ENCODE peak calls at places on chromosomes 7 and 10, in ten cellular contexts. P is mesenchymal stem cell; D is stimulated activated CD8-positive, alpha-beta memory T cell treated with anti-CD3 and anti-CD28 coated beads, Interleukin-15, amount 100 ng/mL, for 48 hours; V is mesendoderm; T is activated gamma-delta T cell treated with Interleukin-2 at 50 U/mL for 16 hours; Q is mucosa of gallbladder; N is activated T-helper 1 cell treated with anti-CD3 and anti-CD28 coated beads, Interleukin-2, amount 50 U/mL, for 16 hours; M is naive thymus-derived CD8-positive, alpha-beta T cell; R is activated CD8-positive, alpha-beta T cell treated with anti-CD3 and anti-CD28 coated beads for 36 hours; U is AG09309. B is an unnamed sample.

GRCh38 chr10:130814610-130815009 is 496.9 kb downstream of the TCERG1L start:
- DNase-seq in P (no peak), D (no peak), V (no peak), T (no peak), Q (peak; percentile 4), N (no peak), M (no peak), R (no peak), U (no peak), B (no peak)

GRCh38 chr7:81710751-81711150 is 59.1 kb downstream of the HGF start:
- DNase-seq in P (no peak), D (no peak), V (peak; percentile 45), T (no peak), Q (no peak), N (no peak), M (no peak), R (no peak), U (no peak), B (no peak)

GRCh38 chr10:118687472-118687871 is 67.3 kb downstream of the CACUL1 start:
- DNase-seq in P (no peak), D (no peak), V (no peak), T (no peak), Q (no peak), N (no peak), M (no peak), R (no peak), U (no peak), B (no peak)

GRCh38 chr7:79528421-79528820 is 75.0 kb upstream of the MAGI2 start:
- DNase-seq in P (no peak), D (no peak), V (peak; percentile 47), T (no peak), Q (no peak), N (no peak), M (no peak), R (no peak), U (no peak), B (no peak)

GRCh38 chr7:151088856-151089699 is 2.8 kb downstream of the AGAP3 start:
- DNase-seq in P (peak; percentile 98), D (no peak), V (peak; percentile 61), T (no peak), Q (peak; percentile 69), N (no peak), M (peak; percentile 43), R (no peak), U (no peak), B (peak; percentile 10)

GRCh38 chr10:11553773-11554381 is 57.6 kb downstream of the USP6NL start:
- DNase-seq in P (no peak), D (no peak), V (no peak), T (no peak), Q (no peak), N (no peak), M (no peak), R (peak; percentile 45), U (no peak), B (no peak)

GRCh38 chr10:20890491-20891337 is 6.4 kb downstream of the NEBL start:
- DNase-seq in P (peak; percentile 60), D (no peak), V (peak; percentile 86), T (no peak), Q (no peak), N (no peak), M (no peak), R (no peak), U (no peak), B (no peak)

GRCh38 chr7:155466142-155466813 is 8.3 kb downstream of the EN2 start:
- DNase-seq in P (no peak), D (no peak), V (peak; percentile 48), T (no peak), Q (no peak), N (no peak), M (no peak), R (no peak), U (no peak), B (no peak)

GRCh38 chr10:108204528-108205313 is 1040.2 kb upstream of the SORCS1 start:
- DNase-seq in P (no peak), D (no peak), V (peak; percentile 76), T (no peak), Q (no peak), N (no peak), M (no peak), R (peak; percentile 2), U (no peak), B (no peak)

GRCh38 chr10:62636825-62637248 is 167.7 kb upstream of the ADO start:
- DNase-seq in P (no peak), D (no peak), V (no peak), T (no peak), Q (no peak), N (no peak), M (no peak), R (peak; percentile 41), U (no peak), B (no peak)

GRCh38 chr10:61463035-61463909 is 10.1 kb upstream of the TMEM26 start:
- DNase-seq in P (no peak), D (no peak), V (no peak), T (no peak), Q (no peak), N (no peak), M (no peak), R (no peak), U (peak; percentile 80), B (peak; percentile 37)

GRCh38 chr10:11236234-11236633 is 218.6 kb downstream of the CELF2 start:
- DNase-seq in P (peak; percentile 26), D (no peak), V (no peak), T (no peak), Q (no peak), N (no peak), M (peak; percentile 23), R (peak; percentile 57), U (no peak), B (no peak)

GRCh38 chr10:67735430-67735829 is 39.4 kb upstream of the CTNNA3 start:
- DNase-seq in P (no peak), D (no peak), V (no peak), T (no peak), Q (no peak), N (no peak), M (no peak), R (no peak), U (no peak), B (no peak)

GRCh38 chr7:122166708-122167107 is 22.7 kb upstream of the AASS start:
- DNase-seq in P (peak; percentile 61), D (no peak), V (no peak), T (no peak), Q (no peak), N (no peak), M (no peak), R (no peak), U (peak; percentile 52), B (no peak)

GRCh38 chr7:135333196-135333595 is 99.6 kb downstream of the STRA8 start:
- DNase-seq in P (no peak), D (no peak), V (no peak), T (no peak), Q (no peak), N (no peak), M (no peak), R (peak; percentile 32), U (no peak), B (no peak)

GRCh38 chr10:104518891-104519290 is 122.2 kb upstream of the SORCS3 start:
- DNase-seq in P (no peak), D (no peak), V (no peak), T (no peak), Q (no peak), N (no peak), M (no peak), R (no peak), U (no peak), B (no peak)

GRCh38 chr10:78375854-78376785 is 342.5 kb downstream of the RPS24 start:
- DNase-seq in P (no peak), D (no peak), V (no peak), T (no peak), Q (no peak), N (no peak), M (no peak), R (no peak), U (no peak), B (no peak)

GRCh38 chr10:79079074-79079397 is 10.3 kb downstream of the ZMIZ1 start:
- DNase-seq in P (peak; percentile 51), D (no peak), V (no peak), T (no peak), Q (no peak), N (no peak), M (no peak), R (no peak), U (no peak), B (no peak)

GRCh38 chr7:88200793-88201192 is 19.0 kb downstream of the SRI start:
- DNase-seq in P (no peak), D (no peak), V (peak; percentile 38), T (no peak), Q (no peak), N (no peak), M (no peak), R (no peak), U (no peak), B (no peak)

GRCh38 chr7:44769381-44770209 is 20.9 kb downstream of the ZMIZ2 start:
- DNase-seq in P (peak; percentile 56), D (no peak), V (no peak), T (no peak), Q (no peak), N (no peak), M (no peak), R (peak; percentile 37), U (no peak), B (no peak)